ENCODE peak calls at places on chromosomes 1 and 21, in seven cellular contexts. L is CD4-positive, alpha-beta memory T cell; B is psoas muscle; U is H7; D is pancreas; A is astrocyte; X is cardiac muscle cell. R is an unnamed sample. For H3K36me3 and H3K27me3, the result is how much of the 10 kb centered on the place peaks cover.

GRCh38 chr21:43341349-43342163 is 85.4 kb downstream of the SIK1 start:
- DNase-seq in L (no peak), B (no peak), U (no peak), D (no peak), A (peak), X (no peak), R (no peak)

GRCh38 chr1:27122652-27123051 is 32.3 kb downstream of the SLC9A1 start:
- DNase-seq in L (no peak), B (no peak), U (peak), D (peak), A (peak), X (peak), R (peak)

GRCh38 chr1:196661345-196661744 is 9.5 kb downstream of the CFH start:
- DNase-seq in L (no peak), B (no peak), U (no peak), D (no peak), A (no peak), X (no peak), R (no peak)

GRCh38 chr21:39221282-39221996 is 38.2 kb upstream of the PSMG1 start:
- DNase-seq in L (no peak), B (no peak), U (no peak), D (no peak), A (no peak), X (no peak), R (no peak)

GRCh38 chr1:46171872-46172271 is 3.0 kb upstream of the TSPAN1 start:
- DNase-seq in L (no peak), B (no peak), U (peak), D (peak), A (no peak), X (no peak), R (peak)

GRCh38 chr1:150621497-150622113 is 7.8 kb downstream of the ENSA start:
- DNase-seq in L (peak), B (peak), U (peak), D (peak), A (peak), X (peak), R (peak)

GRCh38 chr1:227459977-227460376 is 103.4 kb upstream of the ZNF678 start:
- DNase-seq in L (no peak), B (no peak), U (no peak), D (no peak), A (no peak), X (no peak), R (no peak)

GRCh38 chr1:10347109-10347508 is 51.8 kb upstream of the PGD start:
- DNase-seq in L (no peak), B (no peak), U (no peak), D (no peak), A (no peak), X (no peak), R (no peak)

GRCh38 chr1:9153152-9153551 is 24.2 kb upstream of the GPR157 start:
- DNase-seq in L (no peak), B (no peak), U (peak), D (no peak), A (no peak), X (no peak), R (no peak)

GRCh38 chr1:86380257-86380861 is 15.8 kb downstream of the ODF2L start:
- DNase-seq in L (peak), B (no peak), U (peak), D (no peak), A (peak), X (peak), R (peak)

GRCh38 chr1:205319081-205320018 is 2.2 kb downstream of the NUAK2 start:
- DNase-seq in L (peak), B (peak), U (no peak), D (peak), A (peak), X (peak), R (peak)

GRCh38 chr1:226535626-226536025 is 12.9 kb upstream of the STUM start:
- DNase-seq in L (no peak), B (no peak), U (no peak), D (no peak), A (no peak), X (no peak), R (no peak)

GRCh38 chr21:34100337-34100736 is 27.0 kb downstream of the MRPS6 start:
- DNase-seq in L (no peak), B (no peak), U (no peak), D (no peak), A (no peak), X (no peak), R (no peak)
- H3K36me3 ChIP-seq in L (under half), B (under half), U (under half), D (under half), A (under half), X (under half), R (under half)

GRCh38 chr1:175527773-175528172 is 215.6 kb downstream of the TNR start:
- DNase-seq in L (no peak), B (no peak), U (no peak), D (no peak), A (no peak), X (no peak), R (no peak)
- H3K27me3 ChIP-seq in L (under half), B (under half), U (under half), D (under half), A (under half), X (under half), R (under half)

DNA sequence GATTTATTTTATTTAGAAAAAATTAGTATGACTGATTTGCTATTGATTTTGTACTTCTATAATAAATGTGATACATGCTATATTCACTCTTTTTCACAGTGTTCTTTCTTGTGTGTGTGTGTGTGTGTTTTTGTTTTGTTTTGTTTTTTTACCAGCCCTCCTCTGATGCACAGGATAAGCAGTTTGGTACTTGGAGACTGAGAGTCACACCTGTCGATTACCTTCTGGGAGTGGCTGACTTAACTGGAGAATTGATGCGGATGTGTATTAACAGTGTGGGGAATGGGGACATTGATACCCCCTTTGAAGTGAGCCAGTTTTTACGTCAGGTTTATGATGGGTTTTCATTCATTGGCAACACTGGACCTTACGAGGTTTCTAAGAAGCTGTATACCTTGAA is 35.9 kb downstream of the TSNAX start:
- DNase-seq in L (no peak), B (no peak), U (no peak), D (no peak), A (no peak), X (no peak), R (no peak)
- H3K36me3 ChIP-seq in L (under half), B (under half), U (under half), D (under half), A (under half), X (under half), R (under half)

GRCh38 chr1:97869441-97869840 is 51.4 kb downstream of the DPYD start:
- DNase-seq in L (no peak), B (no peak), U (no peak), D (no peak), A (peak), X (no peak), R (no peak)

GRCh38 chr1:97864615-97865014 is 56.2 kb downstream of the DPYD start:
- DNase-seq in L (no peak), B (no peak), U (no peak), D (no peak), A (no peak), X (no peak), R (no peak)

GRCh38 chr1:97875996-97876395 is 44.8 kb downstream of the DPYD start:
- DNase-seq in L (no peak), B (no peak), U (no peak), D (no peak), A (peak), X (peak), R (peak)

GRCh38 chr1:97867127-97867526 is 53.7 kb downstream of the DPYD start:
- DNase-seq in L (no peak), B (no peak), U (no peak), D (no peak), A (no peak), X (no peak), R (no peak)

DNA sequence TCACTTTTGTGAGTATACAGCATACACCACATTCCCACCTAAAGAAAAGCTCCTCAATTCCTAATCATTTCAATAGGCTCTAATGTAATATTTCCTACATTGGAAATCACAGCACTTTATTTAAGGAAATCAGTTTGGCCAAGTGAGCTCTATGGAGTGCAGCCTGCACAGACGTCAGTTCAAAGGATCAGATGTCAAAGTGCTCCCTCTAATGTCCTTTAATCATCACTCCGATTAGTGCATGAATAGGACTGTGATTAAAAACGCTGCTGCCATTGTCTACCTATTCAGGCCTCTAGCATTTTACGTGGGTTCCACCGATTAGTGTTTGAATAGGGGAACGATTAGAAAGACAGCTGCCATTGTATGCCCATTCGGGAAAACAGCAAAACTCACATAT is 50.3 kb downstream of the DPYD start:
- DNase-seq in L (no peak), B (no peak), U (no peak), D (no peak), A (no peak), X (no peak), R (no peak)
- H3K27me3 ChIP-seq in L (under half), B (under half), U (under half), D (under half), A (under half), X (under half), R (under half)

DNA sequence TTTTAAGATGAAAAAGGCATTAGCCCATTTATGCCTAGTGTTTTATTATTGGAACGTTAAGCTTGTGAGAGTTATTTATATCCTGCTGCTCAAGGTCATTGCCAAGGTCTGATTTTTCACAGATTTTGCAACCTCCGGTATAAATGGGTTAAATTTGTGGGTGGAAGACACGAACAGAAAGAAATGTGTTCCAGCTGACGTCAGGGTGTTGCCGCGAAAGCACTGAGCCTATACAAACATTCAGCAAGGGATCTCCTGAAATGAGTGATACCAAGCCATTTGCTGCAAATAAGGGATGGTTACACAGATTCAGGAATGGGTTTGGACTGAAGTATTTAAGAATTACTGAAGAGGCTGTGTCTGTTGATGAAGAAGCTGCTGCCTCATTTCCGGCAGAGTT is 32.2 kb downstream of the TMED5 start:
- DNase-seq in L (no peak), B (no peak), U (no peak), D (no peak), A (no peak), X (peak), R (no peak)
- H3K36me3 ChIP-seq in L (under half), B (under half), U (under half), D (under half), A (under half), X (under half), R (under half)

DNA sequence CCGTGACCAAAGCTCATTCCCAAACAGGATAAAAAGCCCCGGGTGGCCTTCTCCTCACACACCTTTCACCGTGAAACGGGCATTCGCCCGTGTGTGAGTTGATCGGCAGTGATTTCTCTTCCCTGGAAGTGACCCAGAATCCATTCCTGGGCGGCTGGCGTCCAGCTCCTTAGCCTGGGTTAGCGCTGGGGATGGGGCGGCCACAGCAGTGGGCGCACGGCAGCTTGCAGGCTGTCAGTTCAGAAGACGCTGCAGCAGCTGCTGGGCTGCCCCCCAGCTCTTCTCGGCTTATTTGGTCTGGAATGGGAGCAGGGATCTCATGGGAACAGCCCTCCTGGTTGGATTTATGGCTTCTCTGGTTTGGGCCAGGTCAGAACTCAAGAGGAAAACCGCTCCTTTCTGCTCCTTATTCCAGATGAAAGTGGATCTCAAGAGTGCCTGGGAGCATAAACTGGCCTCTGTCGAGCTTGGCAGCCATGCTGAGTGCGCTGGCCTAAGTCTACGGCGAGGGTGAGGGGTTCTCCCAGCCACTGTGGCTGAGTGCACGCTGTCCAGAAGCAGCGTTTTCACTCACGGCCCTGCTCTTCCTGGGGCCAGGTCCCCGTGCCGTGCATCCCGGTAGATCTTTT is 148.2 kb downstream of the PRDM16 start:
- DNase-seq in L (no peak), B (no peak), U (no peak), D (no peak), A (peak), X (no peak), R (no peak)
- H3K27me3 ChIP-seq in L (under half), B (under half), U (under half), D (under half), A (under half), X (under half), R (half or more)